ENCODE peak calls at places on chromosomes 1 and 21, in six cellular contexts. Z, C, W, R, G and O are unnamed samples.

GRCh38 chr1:61898658-61899057 is 156.4 kb downstream of the PATJ start:
- DNase-seq in C (no peak), W (no peak), R (no peak), Z (no peak), G (no peak), O (no peak)

GRCh38 chr21:24424786-24425185 is 1182.5 kb downstream of the MRPL39 start:
- DNase-seq in C (no peak), W (no peak), R (no peak), G (no peak), Z (no peak), O (no peak)

GRCh38 chr1:151828931-151829330 is 2.7 kb downstream of the RORC start:
- DNase-seq in W (no peak), R (peak), G (no peak), C (peak), Z (peak), O (no peak)

GRCh38 chr1:78171736-78172590 is 126.2 kb downstream of the GIPC2 start:
- DNase-seq in W (no peak), C (no peak), Z (no peak), R (no peak), G (no peak), O (no peak)

GRCh38 chr1:21185221-21185731 is 8.6 kb upstream of the EIF4G3 start:
- DNase-seq in C (no peak), Z (no peak), G (no peak), W (no peak), R (no peak), O (no peak)

GRCh38 chr1:94544706-94545490 is 3.3 kb upstream of the F3 start:
- DNase-seq in R (no peak), W (no peak), Z (no peak), G (no peak), C (no peak), O (no peak)

GRCh38 chr1:212652609-212653008 is 44.0 kb downstream of the ATF3 start:
- DNase-seq in G (no peak), C (no peak), R (no peak), W (no peak), Z (no peak), O (no peak)

GRCh38 chr1:181592261-181592859 is 109.0 kb downstream of the CACNA1E start:
- DNase-seq in Z (no peak), W (no peak), G (no peak), C (no peak), R (peak), O (no peak)

GRCh38 chr21:46229133-46229922 is 754 bp upstream of the LSS start:
- DNase-seq in W (no peak), Z (peak), G (peak), C (peak), R (no peak), O (no peak)

GRCh38 chr1:31007462-31007991 is 58.0 kb downstream of the PUM1 start:
- DNase-seq in W (no peak), R (no peak), C (no peak), Z (no peak), G (no peak), O (no peak)

GRCh38 chr1:18818036-18818435 is 41.4 kb downstream of the TAS1R2 start:
- DNase-seq in R (no peak), G (no peak), C (no peak), Z (no peak), W (no peak), O (no peak)

GRCh38 chr1:26584022-26584485 is 54.5 kb downstream of the RPS6KA1 start:
- DNase-seq in G (no peak), C (no peak), R (peak), Z (no peak), W (no peak), O (no peak)

GRCh38 chr1:105830614-105831146 is 1225.8 kb upstream of the PRMT6 start:
- DNase-seq in C (no peak), W (no peak), R (no peak), G (no peak), Z (no peak), O (no peak)

GRCh38 chr1:157286646-157287420 is 148.6 kb upstream of the ETV3 start:
- DNase-seq in C (no peak), G (no peak), W (no peak), Z (no peak), R (peak), O (no peak)

GRCh38 chr1:180815188-180815587 is 97.5 kb upstream of the KIAA1614 start:
- DNase-seq in C (no peak), W (no peak), Z (no peak), G (no peak), R (no peak), O (no peak)

GRCh38 chr1:36851087-36851486 is 183.2 kb downstream of the GRIK3 start:
- DNase-seq in R (no peak), C (no peak), G (no peak), W (no peak), Z (no peak), O (no peak)

GRCh38 chr1:29673669-29674624 is 437.6 kb downstream of the PTPRU start:
- DNase-seq in C (peak), W (no peak), Z (no peak), G (no peak), R (peak), O (no peak)

GRCh38 chr1:36432616-36433015 is 17.6 kb downstream of the OSCP1 start:
- DNase-seq in G (no peak), W (no peak), R (no peak), Z (no peak), C (no peak), O (no peak)

DNA sequence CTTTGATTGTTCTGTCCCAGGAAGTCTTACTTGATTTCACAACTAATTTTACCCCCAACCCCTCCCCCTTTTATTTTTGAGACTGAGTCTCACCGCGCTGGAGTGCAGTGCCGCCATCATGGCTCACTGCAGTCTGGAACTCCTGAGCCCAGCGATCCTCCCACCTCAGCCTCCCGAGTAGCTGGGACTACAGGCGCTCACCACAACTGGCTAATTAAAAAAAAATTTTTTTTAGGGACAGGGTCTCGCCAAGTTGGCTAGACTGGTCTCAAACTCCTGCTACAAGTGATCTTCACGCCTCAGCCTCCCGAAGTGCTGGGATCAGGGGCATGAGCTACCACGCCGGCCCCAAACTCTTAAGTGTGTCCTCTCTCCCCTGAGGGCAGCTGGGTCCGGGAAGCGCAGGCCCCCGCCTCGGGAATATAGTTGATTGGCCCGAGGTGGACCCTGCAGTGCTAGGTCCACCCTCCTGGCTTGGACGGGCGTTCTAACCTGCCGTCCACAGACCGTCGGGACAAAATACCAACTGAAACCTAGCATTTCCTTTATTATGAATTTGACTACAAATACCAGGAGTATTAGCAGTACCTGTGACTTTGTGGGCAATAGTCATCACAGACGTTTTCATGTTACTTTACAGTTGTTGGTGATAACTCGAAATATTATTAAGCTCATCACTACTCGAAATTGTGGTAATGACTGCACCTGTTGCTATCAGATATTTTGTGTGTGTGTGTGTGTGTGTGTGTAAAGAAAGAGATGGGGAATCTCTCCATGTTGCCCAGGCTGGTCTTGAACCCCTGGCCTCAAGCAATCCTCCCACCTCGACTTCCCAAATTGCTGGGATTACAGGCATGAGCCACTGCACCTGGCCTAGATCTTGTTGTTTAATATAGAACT is 642 bp upstream of the PARP1 start:
- DNase-seq in C (no peak), Z (no peak), R (no peak), G (peak), W (peak), O (no peak)
- TF ChIP-seq CTCF in C (no peak), Z (no peak), R (no peak), G (no peak), W (no peak), O (peak)

GRCh38 chr21:39781331-39781730 is 36.3 kb downstream of the IGSF5 start:
- DNase-seq in Z (no peak), W (no peak), R (no peak), G (no peak), C (no peak), O (no peak)

GRCh38 chr21:39774252-39774651 is 29.3 kb downstream of the IGSF5 start:
- DNase-seq in C (no peak), G (no peak), W (no peak), Z (no peak), R (no peak), O (no peak)

GRCh38 chr21:39776589-39776988 is 31.6 kb downstream of the IGSF5 start:
- DNase-seq in C (no peak), W (no peak), G (no peak), R (no peak), Z (no peak), O (no peak)

DNA sequence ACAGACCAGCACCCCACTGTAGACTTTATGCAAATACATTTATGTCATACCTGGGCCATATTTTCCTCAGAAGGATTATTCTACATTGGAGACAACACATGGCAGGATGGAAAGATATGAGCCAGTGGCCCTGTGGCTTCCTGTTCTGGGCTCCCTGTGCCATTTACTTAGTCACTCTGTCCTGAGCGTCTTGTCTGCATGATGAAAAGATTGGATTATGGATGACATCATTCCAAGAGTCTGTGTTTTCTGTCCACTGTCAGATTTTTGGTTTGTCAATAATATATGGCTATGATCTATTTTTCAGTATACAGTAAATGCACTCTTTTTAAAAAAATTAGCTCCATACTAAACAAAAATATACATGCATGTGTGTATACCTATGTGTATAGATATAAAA is 30.8 kb downstream of the IGSF5 start:
- DNase-seq in R (no peak), Z (no peak), C (no peak), W (no peak), G (no peak), O (no peak)
- TF ChIP-seq CTCF in R (no peak), Z (no peak), C (no peak), W (no peak), G (no peak), O (no peak)

GRCh38 chr1:28036431-28036830 is 52.0 kb downstream of the EYA3 start:
- DNase-seq in C (no peak), W (no peak), Z (no peak), G (no peak), R (no peak), O (no peak)
- TF ChIP-seq CTCF in C (peak), W (peak), Z (no peak), G (no peak), R (no peak), O (no peak)

GRCh38 chr1:207058878-207059867 is 6.1 kb downstream of the PFKFB2 start:
- DNase-seq in W (peak), R (peak), G (no peak), C (no peak), Z (no peak), O (no peak)
- TF ChIP-seq CTCF in W (peak), R (peak), G (no peak), C (no peak), Z (no peak), O (no peak)

GRCh38 chr1:109193653-109194590 is 19.8 kb upstream of the SARS1 start:
- DNase-seq in W (peak), C (no peak), Z (peak), G (no peak), R (peak), O (no peak)
- TF ChIP-seq CTCF in W (peak), C (no peak), Z (peak), G (no peak), R (peak), O (peak)

GRCh38 chr1:218463194-218464156 is 118.3 kb downstream of the TGFB2 start:
- DNase-seq in G (peak), R (no peak), C (peak), W (peak), Z (peak), O (peak)
- TF ChIP-seq CTCF in G (no peak), R (no peak), C (no peak), W (no peak), Z (no peak), O (no peak)